ENCODE peak calls at places on chromosomes 16 and 17, in seven cellular contexts. One of them, this sample, is unnamed.

GRCh38 chr17:82429824-82430223 is 11.4 kb upstream of the OGFOD3 start:
- DNase-seq in K562: no peak
- DNase-seq in H1: no peak
- DNase-seq in endothelial cell of umbilical vein: no peak
- DNase-seq in GM12878: no peak
- DNase-seq in HCT116: no peak
- DNase-seq in GM23338: no peak
- DNase-seq in this sample: no peak

GRCh38 chr16:71367243-71367976 is 8.9 kb downstream of the CALB2 start:
- DNase-seq in K562: peak
- DNase-seq in H1: peak
- DNase-seq in endothelial cell of umbilical vein: peak
- DNase-seq in GM12878: peak
- DNase-seq in HCT116: peak
- DNase-seq in GM23338: peak
- DNase-seq in this sample: no peak

GRCh38 chr16:69276143-69277115 is 34.7 kb upstream of the VPS4A start:
- DNase-seq in K562: no peak
- DNase-seq in H1: no peak
- DNase-seq in endothelial cell of umbilical vein: no peak
- DNase-seq in GM12878: no peak
- DNase-seq in HCT116: no peak
- DNase-seq in GM23338: no peak
- DNase-seq in this sample: peak

GRCh38 chr16:30609002-30609927 is 924 bp downstream of the ZNF689 start:
- DNase-seq in K562: peak
- DNase-seq in H1: peak
- DNase-seq in endothelial cell of umbilical vein: peak
- DNase-seq in GM12878: no peak
- DNase-seq in HCT116: no peak
- DNase-seq in GM23338: peak
- DNase-seq in this sample: no peak

GRCh38 chr17:46772879-46773620 is 45.4 kb downstream of the WNT3 start:
- DNase-seq in K562: no peak
- DNase-seq in H1: peak
- DNase-seq in endothelial cell of umbilical vein: no peak
- DNase-seq in GM12878: no peak
- DNase-seq in HCT116: no peak
- DNase-seq in GM23338: no peak
- DNase-seq in this sample: no peak

GRCh38 chr16:12893050-12893750 is 8.2 kb upstream of the SHISA9 start:
- DNase-seq in K562: no peak
- DNase-seq in H1: no peak
- DNase-seq in endothelial cell of umbilical vein: no peak
- DNase-seq in GM12878: no peak
- DNase-seq in HCT116: no peak
- DNase-seq in GM23338: no peak
- DNase-seq in this sample: no peak

GRCh38 chr17:3659541-3660111 is 8.8 kb downstream of the TAX1BP3 start:
- DNase-seq in K562: peak
- DNase-seq in H1: no peak
- DNase-seq in endothelial cell of umbilical vein: no peak
- DNase-seq in GM12878: no peak
- DNase-seq in HCT116: no peak
- DNase-seq in GM23338: no peak
- DNase-seq in this sample: no peak

GRCh38 chr16:51500306-51500705 is 349.2 kb upstream of the SALL1 start:
- DNase-seq in K562: no peak
- DNase-seq in H1: no peak
- DNase-seq in endothelial cell of umbilical vein: no peak
- DNase-seq in GM12878: no peak
- DNase-seq in HCT116: no peak
- DNase-seq in GM23338: no peak
- DNase-seq in this sample: no peak

GRCh38 chr16:660459-661183 is 7.3 kb upstream of the RHOT2 start:
- DNase-seq in K562: peak
- DNase-seq in H1: peak
- DNase-seq in endothelial cell of umbilical vein: peak
- DNase-seq in GM12878: peak
- DNase-seq in HCT116: peak
- DNase-seq in GM23338: peak
- DNase-seq in this sample: no peak

GRCh38 chr16:53812914-53813313 is 109.0 kb downstream of the FTO start:
- DNase-seq in K562: no peak
- DNase-seq in H1: no peak
- DNase-seq in endothelial cell of umbilical vein: no peak
- DNase-seq in GM12878: no peak
- DNase-seq in HCT116: no peak
- DNase-seq in GM23338: no peak
- DNase-seq in this sample: no peak

GRCh38 chr17:3903881-3904286 is 11.0 kb upstream of the CAMKK1 start:
- DNase-seq in K562: no peak
- DNase-seq in H1: no peak
- DNase-seq in endothelial cell of umbilical vein: no peak
- DNase-seq in GM12878: no peak
- DNase-seq in HCT116: no peak
- DNase-seq in GM23338: no peak
- DNase-seq in this sample: no peak

GRCh38 chr17:69608808-69609494 is 194.5 kb downstream of the MAP2K6 start:
- DNase-seq in K562: no peak
- DNase-seq in H1: no peak
- DNase-seq in endothelial cell of umbilical vein: peak
- DNase-seq in GM12878: no peak
- DNase-seq in HCT116: no peak
- DNase-seq in GM23338: no peak
- DNase-seq in this sample: no peak

GRCh38 chr17:65530158-65530984 is 31.1 kb downstream of the AXIN2 start:
- DNase-seq in K562: no peak
- DNase-seq in H1: no peak
- DNase-seq in endothelial cell of umbilical vein: no peak
- DNase-seq in GM12878: no peak
- DNase-seq in HCT116: no peak
- DNase-seq in GM23338: no peak
- DNase-seq in this sample: no peak

GRCh38 chr16:52407778-52408177 is 139.2 kb downstream of the TOX3 start:
- DNase-seq in K562: no peak
- DNase-seq in H1: no peak
- DNase-seq in endothelial cell of umbilical vein: no peak
- DNase-seq in GM12878: no peak
- DNase-seq in HCT116: no peak
- DNase-seq in GM23338: no peak
- DNase-seq in this sample: no peak

GRCh38 chr16:29898786-29899515 is 399 bp downstream of the SEZ6L2 start:
- DNase-seq in K562: peak
- DNase-seq in H1: peak
- DNase-seq in endothelial cell of umbilical vein: no peak
- DNase-seq in GM12878: no peak
- DNase-seq in HCT116: no peak
- DNase-seq in GM23338: peak
- DNase-seq in this sample: no peak

GRCh38 chr16:29812754-29813643 is 1.0 kb downstream of the PRRT2 start:
- DNase-seq in K562: no peak
- DNase-seq in H1: no peak
- DNase-seq in endothelial cell of umbilical vein: no peak
- DNase-seq in GM12878: no peak
- DNase-seq in HCT116: no peak
- DNase-seq in GM23338: no peak
- DNase-seq in this sample: no peak

GRCh38 chr16:81841709-81842108 is 62.6 kb downstream of the PLCG2 start:
- DNase-seq in K562: no peak
- DNase-seq in H1: no peak
- DNase-seq in endothelial cell of umbilical vein: no peak
- DNase-seq in GM12878: peak
- DNase-seq in HCT116: no peak
- DNase-seq in GM23338: no peak
- DNase-seq in this sample: no peak
- TF ChIP-seq POLR2AphosphoS5 in K562: no peak
- TF ChIP-seq POLR2AphosphoS5 in H1: no peak
- TF ChIP-seq POLR2AphosphoS5 in endothelial cell of umbilical vein: no peak
- TF ChIP-seq POLR2AphosphoS5 in GM12878: no peak
- TF ChIP-seq POLR2AphosphoS5 in HCT116: no peak
- TF ChIP-seq POLR2AphosphoS5 in GM23338: no peak
- TF ChIP-seq POLR2AphosphoS5 in this sample: no peak

GRCh38 chr16:84927621-84928591 is 83.4 kb downstream of the ZDHHC7 start:
- DNase-seq in K562: no peak
- DNase-seq in H1: no peak
- DNase-seq in endothelial cell of umbilical vein: no peak
- DNase-seq in GM12878: no peak
- DNase-seq in HCT116: no peak
- DNase-seq in GM23338: no peak
- DNase-seq in this sample: no peak
- H3K27ac ChIP-seq in K562: no peak
- H3K27ac ChIP-seq in H1: no peak
- H3K27ac ChIP-seq in endothelial cell of umbilical vein: no peak
- H3K27ac ChIP-seq in GM12878: no peak
- H3K27ac ChIP-seq in HCT116: no peak
- H3K27ac ChIP-seq in GM23338: no peak
- H3K27ac ChIP-seq in this sample: no peak

GRCh38 chr17:1272701-1273100 is 2.5 kb downstream of the BHLHA9 start:
- DNase-seq in K562: no peak
- DNase-seq in H1: no peak
- DNase-seq in endothelial cell of umbilical vein: no peak
- DNase-seq in GM12878: no peak
- DNase-seq in HCT116: no peak
- DNase-seq in GM23338: no peak
- DNase-seq in this sample: no peak
- TF ChIP-seq EZH2 in K562: no peak
- TF ChIP-seq EZH2 in H1: no peak
- TF ChIP-seq EZH2 in endothelial cell of umbilical vein: no peak
- TF ChIP-seq EZH2 in GM12878: no peak
- TF ChIP-seq EZH2 in HCT116: no peak
- TF ChIP-seq EZH2 in GM23338: no peak
- TF ChIP-seq EZH2 in this sample: no peak

DNA sequence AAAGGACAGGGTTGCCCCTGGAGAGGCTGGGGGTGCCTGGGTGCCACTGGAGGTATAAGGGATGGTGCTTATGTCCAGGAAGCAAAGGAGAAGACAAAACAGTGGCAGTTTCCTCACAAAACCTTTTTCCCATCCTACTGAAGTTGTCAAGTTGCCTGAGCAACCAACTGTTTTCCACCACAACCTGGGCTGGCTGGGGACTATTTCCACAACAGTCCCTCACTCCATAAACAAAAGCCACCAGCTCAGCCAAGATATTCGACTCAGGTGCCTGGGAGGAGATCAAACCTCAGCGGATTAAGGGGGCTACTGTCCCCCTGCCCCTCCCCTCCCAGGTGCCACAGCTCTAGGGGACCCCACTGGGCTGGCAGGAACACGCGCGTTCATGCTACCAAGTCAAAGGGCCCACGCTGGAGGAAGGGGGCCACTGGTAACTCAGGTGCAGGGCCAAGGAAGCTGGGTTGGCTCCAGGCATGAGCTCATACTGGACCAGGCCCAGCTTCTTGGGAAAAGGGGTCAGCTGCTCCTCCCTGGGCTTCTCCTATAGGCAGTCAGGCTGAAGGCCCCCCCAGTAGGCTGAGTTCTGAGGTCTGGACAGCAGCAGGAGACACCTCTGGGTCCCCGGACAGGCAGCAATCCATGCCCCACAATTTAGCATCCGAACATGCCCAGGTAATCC is 45.7 kb upstream of the MRPS23 start:
- DNase-seq in K562: no peak
- DNase-seq in H1: no peak
- DNase-seq in endothelial cell of umbilical vein: no peak
- DNase-seq in GM12878: no peak
- DNase-seq in HCT116: no peak
- DNase-seq in GM23338: no peak
- DNase-seq in this sample: no peak
- TF ChIP-seq POLR2AphosphoS5 in K562: no peak
- TF ChIP-seq POLR2AphosphoS5 in H1: no peak
- TF ChIP-seq POLR2AphosphoS5 in endothelial cell of umbilical vein: no peak
- TF ChIP-seq POLR2AphosphoS5 in GM12878: no peak
- TF ChIP-seq POLR2AphosphoS5 in HCT116: no peak
- TF ChIP-seq POLR2AphosphoS5 in GM23338: no peak
- TF ChIP-seq POLR2AphosphoS5 in this sample: no peak

GRCh38 chr17:40551874-40552768 is 13.2 kb downstream of the CCR7 start:
- DNase-seq in K562: no peak
- DNase-seq in H1: no peak
- DNase-seq in endothelial cell of umbilical vein: no peak
- DNase-seq in GM12878: no peak
- DNase-seq in HCT116: no peak
- DNase-seq in GM23338: no peak
- DNase-seq in this sample: no peak
- H3K27ac ChIP-seq in K562: no peak
- H3K27ac ChIP-seq in H1: no peak
- H3K27ac ChIP-seq in endothelial cell of umbilical vein: no peak
- H3K27ac ChIP-seq in GM12878: no peak
- H3K27ac ChIP-seq in HCT116: no peak
- H3K27ac ChIP-seq in GM23338: no peak
- H3K27ac ChIP-seq in this sample: no peak

DNA sequence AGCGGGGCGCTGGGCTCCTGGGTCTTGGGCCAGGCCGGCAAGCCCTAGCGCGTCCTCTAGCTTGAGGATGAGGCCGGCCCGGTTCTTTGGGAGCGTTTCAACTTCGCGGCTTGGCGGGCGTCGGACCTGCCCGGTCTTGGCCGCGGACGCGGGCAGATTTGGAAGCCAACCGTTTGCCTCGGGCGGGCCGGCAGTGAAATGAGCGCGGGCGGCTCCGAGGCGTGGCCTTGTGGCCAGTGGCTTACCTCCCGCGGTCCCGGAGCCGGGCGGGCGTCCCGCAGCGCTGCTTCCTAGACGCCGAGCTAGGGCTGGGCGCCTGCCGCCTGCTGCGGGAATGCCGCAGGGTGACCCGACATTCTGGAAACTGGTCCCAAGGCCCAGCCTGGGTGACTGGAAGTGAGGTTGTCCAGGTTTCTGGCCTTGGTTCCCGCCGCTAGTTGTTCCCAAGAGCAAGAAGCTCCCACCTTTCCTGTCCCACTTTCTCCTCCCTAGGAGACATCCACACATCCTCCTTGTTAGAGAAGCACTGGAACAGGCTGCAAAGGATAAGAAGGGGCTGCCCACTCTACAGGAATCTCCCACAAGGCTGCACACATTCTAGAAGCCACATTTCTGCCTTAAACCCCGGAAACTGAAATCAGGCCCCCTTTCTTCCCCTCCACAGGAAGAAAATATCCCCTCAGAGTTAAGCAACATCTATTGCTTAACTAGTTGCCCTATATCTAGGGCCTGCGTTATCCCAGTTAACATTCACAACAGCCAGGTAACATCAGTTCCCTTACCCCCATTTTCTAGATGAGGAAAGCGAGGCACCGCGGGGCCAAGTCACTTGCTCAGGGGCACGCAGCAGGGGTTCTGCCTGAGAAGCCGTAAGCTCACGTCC is 4.5 kb upstream of the CBX8 start:
- DNase-seq in K562: no peak
- DNase-seq in H1: no peak
- DNase-seq in endothelial cell of umbilical vein: no peak
- DNase-seq in GM12878: no peak
- DNase-seq in HCT116: peak
- DNase-seq in GM23338: peak
- DNase-seq in this sample: no peak
- TF ChIP-seq EZH2 in K562: no peak
- TF ChIP-seq EZH2 in H1: peak
- TF ChIP-seq EZH2 in endothelial cell of umbilical vein: peak
- TF ChIP-seq EZH2 in GM12878: no peak
- TF ChIP-seq EZH2 in HCT116: no peak
- TF ChIP-seq EZH2 in GM23338: peak
- TF ChIP-seq EZH2 in this sample: no peak

This sample was measured in SK-N-MC.